ENCODE peak calls at places on chromosomes 12 and 14, in seven cellular contexts. One of them, this sample, is unnamed.

GRCh38 chr14:66645716-66646115 is 137.8 kb downstream of the GPHN start:
- DNase-seq in activated naive CD4-positive, alpha-beta T cell treated with anti-CD3 and anti-CD28 coated beads, Interleukin-2, amount 10 ng/mL, durations not matched to agents 7 days and 5 days: no peak
- DNase-seq in left colon: no peak
- DNase-seq in EH: peak; percentile 50
- DNase-seq in frontal cortex: no peak
- DNase-seq in cardiac fibroblast: no peak
- DNase-seq in cardiac muscle cell: peak; percentile 32
- DNase-seq in this sample: no peak

GRCh38 chr14:77245820-77246219 is 25.2 kb downstream of the NGB start:
- DNase-seq in cardiac muscle cell: no peak
- DNase-seq in left colon: no peak
- DNase-seq in EH: no peak
- DNase-seq in activated naive CD4-positive, alpha-beta T cell treated with anti-CD3 and anti-CD28 coated beads, Interleukin-2, amount 10 ng/mL, durations not matched to agents 7 days and 5 days: no peak
- DNase-seq in frontal cortex: no peak
- DNase-seq in cardiac fibroblast: no peak
- DNase-seq in this sample: no peak

GRCh38 chr12:32478858-32479257 is 79.5 kb downstream of the FGD4 start:
- DNase-seq in cardiac fibroblast: no peak
- DNase-seq in activated naive CD4-positive, alpha-beta T cell treated with anti-CD3 and anti-CD28 coated beads, Interleukin-2, amount 10 ng/mL, durations not matched to agents 7 days and 5 days: no peak
- DNase-seq in frontal cortex: no peak
- DNase-seq in left colon: no peak
- DNase-seq in cardiac muscle cell: no peak
- DNase-seq in EH: no peak
- DNase-seq in this sample: no peak

GRCh38 chr14:83255015-83255726 is 1721.5 kb upstream of the SEL1L start:
- DNase-seq in EH: no peak
- DNase-seq in cardiac fibroblast: no peak
- DNase-seq in left colon: no peak
- DNase-seq in frontal cortex: no peak
- DNase-seq in cardiac muscle cell: no peak
- DNase-seq in activated naive CD4-positive, alpha-beta T cell treated with anti-CD3 and anti-CD28 coated beads, Interleukin-2, amount 10 ng/mL, durations not matched to agents 7 days and 5 days: no peak
- DNase-seq in this sample: peak; percentile 2

GRCh38 chr12:53096089-53096741 is 1.3 kb upstream of the IGFBP6 start:
- DNase-seq in EH: peak; percentile 94
- DNase-seq in cardiac muscle cell: peak; percentile 85
- DNase-seq in cardiac fibroblast: peak; percentile 88
- DNase-seq in left colon: peak; percentile 49
- DNase-seq in frontal cortex: no peak
- DNase-seq in activated naive CD4-positive, alpha-beta T cell treated with anti-CD3 and anti-CD28 coated beads, Interleukin-2, amount 10 ng/mL, durations not matched to agents 7 days and 5 days: no peak
- DNase-seq in this sample: peak; percentile 23

GRCh38 chr12:10097521-10097920 is 1.3 kb downstream of the CLEC1A start:
- DNase-seq in cardiac fibroblast: no peak
- DNase-seq in left colon: no peak
- DNase-seq in cardiac muscle cell: no peak
- DNase-seq in EH: peak; percentile 62
- DNase-seq in frontal cortex: no peak
- DNase-seq in activated naive CD4-positive, alpha-beta T cell treated with anti-CD3 and anti-CD28 coated beads, Interleukin-2, amount 10 ng/mL, durations not matched to agents 7 days and 5 days: no peak
- DNase-seq in this sample: no peak

GRCh38 chr12:92272301-92272964 is 126.8 kb upstream of the BTG1 start:
- DNase-seq in left colon: no peak
- DNase-seq in activated naive CD4-positive, alpha-beta T cell treated with anti-CD3 and anti-CD28 coated beads, Interleukin-2, amount 10 ng/mL, durations not matched to agents 7 days and 5 days: no peak
- DNase-seq in cardiac fibroblast: no peak
- DNase-seq in EH: no peak
- DNase-seq in cardiac muscle cell: no peak
- DNase-seq in frontal cortex: no peak
- DNase-seq in this sample: no peak

GRCh38 chr12:105470601-105471000 is 140.1 kb downstream of the C12orf75 start:
- DNase-seq in cardiac muscle cell: no peak
- DNase-seq in cardiac fibroblast: no peak
- DNase-seq in frontal cortex: no peak
- DNase-seq in activated naive CD4-positive, alpha-beta T cell treated with anti-CD3 and anti-CD28 coated beads, Interleukin-2, amount 10 ng/mL, durations not matched to agents 7 days and 5 days: no peak
- DNase-seq in left colon: no peak
- DNase-seq in EH: no peak
- DNase-seq in this sample: no peak

GRCh38 chr12:123894823-123895338 is 77.8 kb downstream of the CCDC92 start:
- DNase-seq in EH: peak; percentile 45
- DNase-seq in frontal cortex: no peak
- DNase-seq in cardiac fibroblast: no peak
- DNase-seq in left colon: no peak
- DNase-seq in cardiac muscle cell: no peak
- DNase-seq in activated naive CD4-positive, alpha-beta T cell treated with anti-CD3 and anti-CD28 coated beads, Interleukin-2, amount 10 ng/mL, durations not matched to agents 7 days and 5 days: no peak
- DNase-seq in this sample: peak; percentile 31

GRCh38 chr12:122023339-122024131 is 1.9 kb downstream of the BCL7A start:
- DNase-seq in activated naive CD4-positive, alpha-beta T cell treated with anti-CD3 and anti-CD28 coated beads, Interleukin-2, amount 10 ng/mL, durations not matched to agents 7 days and 5 days: peak; percentile 40
- DNase-seq in EH: peak; percentile 77
- DNase-seq in cardiac muscle cell: peak; percentile 70
- DNase-seq in cardiac fibroblast: peak; percentile 80
- DNase-seq in frontal cortex: peak; percentile 84
- DNase-seq in left colon: no peak
- DNase-seq in this sample: peak; percentile 81

GRCh38 chr14:106378191-106378590 is 851.8 kb downstream of the TMEM121 start:
- DNase-seq in cardiac muscle cell: no peak
- DNase-seq in activated naive CD4-positive, alpha-beta T cell treated with anti-CD3 and anti-CD28 coated beads, Interleukin-2, amount 10 ng/mL, durations not matched to agents 7 days and 5 days: peak; percentile 60
- DNase-seq in EH: no peak
- DNase-seq in frontal cortex: no peak
- DNase-seq in cardiac fibroblast: no peak
- DNase-seq in left colon: no peak
- DNase-seq in this sample: no peak